ENCODE peak calls at places on chromosomes 12 and 14, in six cellular contexts. One of them, this sample, is unnamed.

GRCh38 chr14:44701563-44702263 is 194.6 kb upstream of the FSCB start:
- DNase-seq in HCT116: no peak
- DNase-seq in neural progenitor cell: peak; percentile 3
- DNase-seq in OCI-LY7: no peak
- DNase-seq in SK-N-SH: no peak
- DNase-seq in MM.1S: no peak
- DNase-seq in this sample: peak; percentile 72

GRCh38 chr14:90194706-90195105 is 61.6 kb upstream of the PSMC1 start:
- DNase-seq in HCT116: no peak
- DNase-seq in neural progenitor cell: no peak
- DNase-seq in OCI-LY7: no peak
- DNase-seq in SK-N-SH: no peak
- DNase-seq in MM.1S: no peak
- DNase-seq in this sample: peak; percentile 5

GRCh38 chr14:91722386-91722785 is 9.5 kb downstream of the CATSPERB start:
- DNase-seq in HCT116: no peak
- DNase-seq in neural progenitor cell: no peak
- DNase-seq in OCI-LY7: no peak
- DNase-seq in SK-N-SH: no peak
- DNase-seq in MM.1S: no peak
- DNase-seq in this sample: no peak

GRCh38 chr12:10959777-10960176 is 20.7 kb upstream of the TAS2R14 start:
- DNase-seq in HCT116: no peak
- DNase-seq in neural progenitor cell: no peak
- DNase-seq in OCI-LY7: no peak
- DNase-seq in SK-N-SH: no peak
- DNase-seq in MM.1S: no peak
- DNase-seq in this sample: no peak

GRCh38 chr12:111284709-111285108 is 84.2 kb downstream of the PHETA1 start:
- DNase-seq in HCT116: no peak
- DNase-seq in neural progenitor cell: no peak
- DNase-seq in OCI-LY7: no peak
- DNase-seq in SK-N-SH: no peak
- DNase-seq in MM.1S: no peak
- DNase-seq in this sample: no peak

GRCh38 chr12:78181544-78182162 is 351.0 kb downstream of the NAV3 start:
- DNase-seq in HCT116: no peak
- DNase-seq in neural progenitor cell: peak; percentile 44
- DNase-seq in OCI-LY7: peak; percentile 29
- DNase-seq in SK-N-SH: peak; percentile 1
- DNase-seq in MM.1S: peak; percentile 12
- DNase-seq in this sample: peak; percentile 73

GRCh38 chr12:21771311-21771710 is 3.2 kb downstream of the KCNJ8 start:
- DNase-seq in HCT116: no peak
- DNase-seq in neural progenitor cell: no peak
- DNase-seq in OCI-LY7: no peak
- DNase-seq in SK-N-SH: no peak
- DNase-seq in MM.1S: no peak
- DNase-seq in this sample: peak; percentile 24

GRCh38 chr12:53984901-53985357 is at the start of gene HOXC10:
- DNase-seq in HCT116: peak; percentile 93
- DNase-seq in neural progenitor cell: peak; percentile 73
- DNase-seq in OCI-LY7: peak; percentile 95
- DNase-seq in SK-N-SH: peak; percentile 97
- DNase-seq in MM.1S: peak; percentile 77
- DNase-seq in this sample: peak; percentile 93

GRCh38 chr12:62370189-62370588 is 96.4 kb upstream of the MON2 start:
- DNase-seq in HCT116: no peak
- DNase-seq in neural progenitor cell: no peak
- DNase-seq in OCI-LY7: no peak
- DNase-seq in SK-N-SH: no peak
- DNase-seq in MM.1S: no peak
- DNase-seq in this sample: no peak

GRCh38 chr12:51520576-51521325 is 70.3 kb upstream of the SCN8A start:
- DNase-seq in HCT116: no peak
- DNase-seq in neural progenitor cell: peak; percentile 22
- DNase-seq in OCI-LY7: no peak
- DNase-seq in SK-N-SH: no peak
- DNase-seq in MM.1S: no peak
- DNase-seq in this sample: no peak

GRCh38 chr14:80146941-80147340 is 64.4 kb downstream of the DIO2 start:
- DNase-seq in HCT116: no peak
- DNase-seq in neural progenitor cell: no peak
- DNase-seq in OCI-LY7: no peak
- DNase-seq in SK-N-SH: no peak
- DNase-seq in MM.1S: no peak
- DNase-seq in this sample: peak; percentile 13

GRCh38 chr12:109951751-109952150 is 44.4 kb downstream of the GIT2 start:
- DNase-seq in HCT116: peak; percentile 69
- DNase-seq in neural progenitor cell: no peak
- DNase-seq in OCI-LY7: no peak
- DNase-seq in SK-N-SH: no peak
- DNase-seq in MM.1S: no peak
- DNase-seq in this sample: peak; percentile 84

GRCh38 chr14:106694638-106695393 is 1168.4 kb downstream of the TMEM121 start:
- DNase-seq in HCT116: no peak
- DNase-seq in neural progenitor cell: no peak
- DNase-seq in OCI-LY7: no peak
- DNase-seq in SK-N-SH: peak; percentile 42
- DNase-seq in MM.1S: peak; percentile 63
- DNase-seq in this sample: no peak

GRCh38 chr14:90554341-90554740 is 157.5 kb downstream of the CALM1 start:
- DNase-seq in HCT116: no peak
- DNase-seq in neural progenitor cell: no peak
- DNase-seq in OCI-LY7: no peak
- DNase-seq in SK-N-SH: no peak
- DNase-seq in MM.1S: no peak
- DNase-seq in this sample: no peak

GRCh38 chr14:72828604-72829003 is 65.3 kb downstream of the DPF3 start:
- DNase-seq in HCT116: no peak
- DNase-seq in neural progenitor cell: no peak
- DNase-seq in OCI-LY7: no peak
- DNase-seq in SK-N-SH: no peak
- DNase-seq in MM.1S: no peak
- DNase-seq in this sample: no peak

GRCh38 chr12:64097346-64098105 is 124.6 kb downstream of the KICS2 start:
- DNase-seq in HCT116: no peak
- DNase-seq in neural progenitor cell: no peak
- DNase-seq in OCI-LY7: no peak
- DNase-seq in SK-N-SH: no peak
- DNase-seq in MM.1S: no peak
- DNase-seq in this sample: no peak

GRCh38 chr14:55752580-55753365 is 172.8 kb downstream of the KTN1 start:
- DNase-seq in HCT116: no peak
- DNase-seq in neural progenitor cell: peak; percentile 64
- DNase-seq in OCI-LY7: no peak
- DNase-seq in SK-N-SH: no peak
- DNase-seq in MM.1S: no peak
- DNase-seq in this sample: peak; percentile 100

GRCh38 chr12:96063046-96063445 is 27.7 kb upstream of the LTA4H start:
- DNase-seq in HCT116: no peak
- DNase-seq in neural progenitor cell: no peak
- DNase-seq in OCI-LY7: peak; percentile 25
- DNase-seq in SK-N-SH: peak; percentile 37
- DNase-seq in MM.1S: peak; percentile 24
- DNase-seq in this sample: peak; percentile 40

GRCh38 chr12:93793007-93793406 is 115.8 kb downstream of the CRADD start:
- DNase-seq in HCT116: no peak
- DNase-seq in neural progenitor cell: no peak
- DNase-seq in OCI-LY7: no peak
- DNase-seq in SK-N-SH: no peak
- DNase-seq in MM.1S: no peak
- DNase-seq in this sample: no peak

GRCh38 chr12:93786669-93787397 is 109.7 kb downstream of the CRADD start:
- DNase-seq in HCT116: no peak
- DNase-seq in neural progenitor cell: no peak
- DNase-seq in OCI-LY7: no peak
- DNase-seq in SK-N-SH: no peak
- DNase-seq in MM.1S: no peak
- DNase-seq in this sample: peak; percentile 75

GRCh38 chr12:93788853-93789252 is 111.7 kb downstream of the CRADD start:
- DNase-seq in HCT116: no peak
- DNase-seq in neural progenitor cell: no peak
- DNase-seq in OCI-LY7: no peak
- DNase-seq in SK-N-SH: no peak
- DNase-seq in MM.1S: no peak
- DNase-seq in this sample: no peak

GRCh38 chr12:93790472-93791152 is 113.4 kb downstream of the CRADD start:
- DNase-seq in HCT116: no peak
- DNase-seq in neural progenitor cell: no peak
- DNase-seq in OCI-LY7: no peak
- DNase-seq in SK-N-SH: no peak
- DNase-seq in MM.1S: no peak
- DNase-seq in this sample: peak; percentile 84

GRCh38 chr12:93789767-93790166 is 112.6 kb downstream of the CRADD start:
- DNase-seq in HCT116: no peak
- DNase-seq in neural progenitor cell: no peak
- DNase-seq in OCI-LY7: no peak
- DNase-seq in SK-N-SH: no peak
- DNase-seq in MM.1S: no peak
- DNase-seq in this sample: no peak
- H3K4me2 ChIP-seq in HCT116: no peak overlapping the region
- H3K4me2 ChIP-seq in neural progenitor cell: no peak overlapping the region
- H3K4me2 ChIP-seq in OCI-LY7: no peak overlapping the region
- H3K4me2 ChIP-seq in SK-N-SH: no peak overlapping the region
- H3K4me2 ChIP-seq in MM.1S: no peak overlapping the region
- H3K4me2 ChIP-seq in this sample: no peak overlapping the region

GRCh38 chr14:38419579-38419978 is 163.7 kb upstream of the CLEC14A start:
- DNase-seq in HCT116: no peak
- DNase-seq in neural progenitor cell: peak; percentile 30
- DNase-seq in OCI-LY7: no peak
- DNase-seq in SK-N-SH: no peak
- DNase-seq in MM.1S: no peak
- DNase-seq in this sample: no peak

GRCh38 chr14:38425324-38425976 is 169.6 kb upstream of the CLEC14A start:
- DNase-seq in HCT116: no peak
- DNase-seq in neural progenitor cell: no peak
- DNase-seq in OCI-LY7: no peak
- DNase-seq in SK-N-SH: no peak
- DNase-seq in MM.1S: no peak
- DNase-seq in this sample: no peak

DNA sequence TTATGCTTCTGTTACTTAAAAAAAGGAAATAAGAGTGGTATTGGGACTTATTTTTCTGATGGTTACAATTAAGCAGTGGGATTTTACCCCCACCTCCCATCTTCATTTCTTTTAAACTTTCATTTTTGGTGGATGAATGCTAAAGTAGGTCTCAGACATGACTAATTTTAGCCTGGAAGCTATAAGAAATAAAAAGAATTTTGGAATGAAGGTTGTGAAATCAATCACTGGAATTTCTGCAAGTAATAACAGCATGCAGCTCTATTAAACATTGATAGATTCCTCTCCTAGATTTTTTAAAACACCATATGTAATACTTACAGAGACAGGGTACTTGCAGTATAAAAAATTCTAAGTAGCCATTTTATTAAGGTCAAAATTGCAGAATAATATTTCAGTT is 164.2 kb upstream of the CLEC14A start:
- DNase-seq in HCT116: no peak
- DNase-seq in neural progenitor cell: no peak
- DNase-seq in OCI-LY7: no peak
- DNase-seq in SK-N-SH: no peak
- DNase-seq in MM.1S: no peak
- DNase-seq in this sample: no peak
- TF ChIP-seq EZH2phosphoT487 in HCT116: no peak
- TF ChIP-seq EZH2phosphoT487 in neural progenitor cell: no peak
- TF ChIP-seq EZH2phosphoT487 in OCI-LY7: no peak
- TF ChIP-seq EZH2phosphoT487 in SK-N-SH: no peak
- TF ChIP-seq EZH2phosphoT487 in MM.1S: no peak
- TF ChIP-seq EZH2phosphoT487 in this sample: no peak

DNA sequence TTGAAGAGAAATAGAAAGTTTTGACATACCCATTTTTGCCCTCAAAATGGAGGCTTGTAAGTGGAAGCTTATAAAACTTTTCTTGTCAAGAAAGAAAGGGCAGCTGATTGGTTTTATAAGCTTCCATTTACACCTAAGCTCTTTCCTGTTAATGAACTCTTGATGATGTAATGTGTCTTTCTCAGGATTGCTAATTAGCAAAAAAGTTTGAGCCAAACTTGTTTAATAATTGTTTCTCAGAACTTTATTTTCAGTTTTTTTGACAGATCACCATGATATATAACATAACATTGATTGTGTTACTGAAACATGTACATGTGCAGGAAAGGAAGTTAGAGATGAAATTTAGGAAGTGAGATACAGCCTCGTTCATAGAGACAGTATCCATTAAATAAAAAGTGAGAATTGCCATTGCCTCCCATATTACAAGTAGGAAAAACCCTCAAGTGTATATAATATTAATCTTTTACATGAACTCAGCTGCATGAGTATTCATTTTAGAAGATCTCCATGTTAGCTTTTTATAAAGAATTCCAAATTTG is 26.8 kb downstream of the RIC8B start:
- DNase-seq in HCT116: no peak
- DNase-seq in neural progenitor cell: no peak
- DNase-seq in OCI-LY7: no peak
- DNase-seq in SK-N-SH: no peak
- DNase-seq in MM.1S: no peak
- DNase-seq in this sample: no peak
- H3K4me2 ChIP-seq in HCT116: no peak overlapping the region
- H3K4me2 ChIP-seq in neural progenitor cell: no peak overlapping the region
- H3K4me2 ChIP-seq in OCI-LY7: no peak overlapping the region
- H3K4me2 ChIP-seq in SK-N-SH: no peak overlapping the region
- H3K4me2 ChIP-seq in MM.1S: no peak overlapping the region
- H3K4me2 ChIP-seq in this sample: no peak overlapping the region

GRCh38 chr12:2355198-2355597 is 302.4 kb downstream of the CACNA1C start:
- DNase-seq in HCT116: no peak
- DNase-seq in neural progenitor cell: no peak
- DNase-seq in OCI-LY7: no peak
- DNase-seq in SK-N-SH: no peak
- DNase-seq in MM.1S: no peak
- DNase-seq in this sample: no peak

GRCh38 chr12:2353691-2354090 is 300.9 kb downstream of the CACNA1C start:
- DNase-seq in HCT116: no peak
- DNase-seq in neural progenitor cell: no peak
- DNase-seq in OCI-LY7: no peak
- DNase-seq in SK-N-SH: no peak
- DNase-seq in MM.1S: no peak
- DNase-seq in this sample: no peak

GRCh38 chr12:2354151-2354991 is 301.6 kb downstream of the CACNA1C start:
- DNase-seq in HCT116: no peak
- DNase-seq in neural progenitor cell: peak; percentile 64
- DNase-seq in OCI-LY7: peak; percentile 63
- DNase-seq in SK-N-SH: no peak
- DNase-seq in MM.1S: peak; percentile 10
- DNase-seq in this sample: no peak

GRCh38 chr12:2352203-2352602 is 299.4 kb downstream of the CACNA1C start:
- DNase-seq in HCT116: no peak
- DNase-seq in neural progenitor cell: no peak
- DNase-seq in OCI-LY7: no peak
- DNase-seq in SK-N-SH: no peak
- DNase-seq in MM.1S: no peak
- DNase-seq in this sample: no peak

DNA sequence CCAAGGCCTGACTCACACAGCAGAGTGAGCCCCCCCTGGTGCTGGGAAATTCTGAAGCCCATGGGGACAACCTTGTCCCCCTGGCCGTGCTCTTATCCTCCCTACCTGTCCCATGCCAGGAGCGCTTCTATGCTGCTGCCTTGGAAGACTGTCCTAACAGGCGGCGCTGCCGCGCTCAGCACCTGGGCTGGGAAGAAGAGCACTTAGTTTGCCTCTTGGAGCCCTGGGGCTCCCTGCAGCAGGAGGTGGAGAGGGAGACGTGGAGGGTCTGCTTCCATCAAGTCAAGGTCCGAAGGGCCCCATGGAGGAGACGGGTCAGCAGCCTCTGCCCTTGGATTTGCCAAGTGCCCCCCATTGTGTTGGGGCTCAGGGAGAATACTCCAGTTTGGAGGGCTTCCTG is 300.5 kb downstream of the CACNA1C start:
- DNase-seq in HCT116: no peak
- DNase-seq in neural progenitor cell: no peak
- DNase-seq in OCI-LY7: no peak
- DNase-seq in SK-N-SH: no peak
- DNase-seq in MM.1S: no peak
- DNase-seq in this sample: no peak
- TF ChIP-seq EZH2phosphoT487 in HCT116: no peak
- TF ChIP-seq EZH2phosphoT487 in neural progenitor cell: no peak
- TF ChIP-seq EZH2phosphoT487 in OCI-LY7: no peak
- TF ChIP-seq EZH2phosphoT487 in SK-N-SH: no peak
- TF ChIP-seq EZH2phosphoT487 in MM.1S: no peak
- TF ChIP-seq EZH2phosphoT487 in this sample: no peak

This sample was measured in PC-3.